ENCODE peak calls at places on chromosomes 4 and X, in seven cellular contexts. H is PC-3, A is fibroblast of mammary gland, D is Calu3, Q is foreskin fibroblast, I is bronchial epithelial cell, K is colonic mucosa. Z is an unnamed sample.

GRCh38 chr4:99979872-99980271 is 29.8 kb upstream of the H2AZ1 start:
- DNase-seq in H (peak; percentile 54), A (peak; percentile 15), D (no peak), Q (peak; percentile 36), I (peak; percentile 23), K (no peak), Z (no peak)

GRCh38 chr4:178173771-178174170 is 731.5 kb upstream of the AGA start:
- DNase-seq in H (no peak), A (no peak), D (no peak), Q (no peak), I (no peak), K (no peak), Z (no peak)

GRCh38 chr4:156971168-156971601 is 414 bp downstream of the PDGFC start:
- DNase-seq in H (no peak), A (no peak), D (peak; percentile 44), Q (no peak), I (no peak), K (peak; percentile 44), Z (no peak)

GRCh38 chr4:95637047-95637600 is 88.4 kb upstream of the UNC5C start:
- DNase-seq in H (peak; percentile 47), A (peak; percentile 0), D (no peak), Q (no peak), I (peak; percentile 31), K (no peak), Z (no peak)

GRCh38 chr4:20675786-20676185 is 24.5 kb upstream of the PACRGL start:
- DNase-seq in H (no peak), A (no peak), D (no peak), Q (no peak), I (no peak), K (no peak), Z (no peak)

GRCh38 chr4:7030856-7031255 is 12.3 kb upstream of the TADA2B start:
- DNase-seq in H (no peak), A (no peak), D (no peak), Q (no peak), I (no peak), K (no peak), Z (no peak)

GRCh38 chr4:8739820-8740665 is 131.6 kb downstream of the HMX1 start:
- DNase-seq in H (no peak), A (no peak), D (no peak), Q (no peak), I (no peak), K (no peak), Z (no peak)

GRCh38 chrX:68249401-68249831 is 183.9 kb downstream of the OPHN1 start:
- DNase-seq in H (no peak), A (peak; percentile 51), D (no peak), Q (no peak), I (no peak), K (no peak), Z (no peak)

GRCh38 chrX:124023838-124024238 is 62.3 kb downstream of the STAG2 start:
- DNase-seq in H (no peak), A (peak; percentile 28), D (no peak), Q (peak; percentile 35), I (no peak), K (no peak), Z (no peak)

DNA sequence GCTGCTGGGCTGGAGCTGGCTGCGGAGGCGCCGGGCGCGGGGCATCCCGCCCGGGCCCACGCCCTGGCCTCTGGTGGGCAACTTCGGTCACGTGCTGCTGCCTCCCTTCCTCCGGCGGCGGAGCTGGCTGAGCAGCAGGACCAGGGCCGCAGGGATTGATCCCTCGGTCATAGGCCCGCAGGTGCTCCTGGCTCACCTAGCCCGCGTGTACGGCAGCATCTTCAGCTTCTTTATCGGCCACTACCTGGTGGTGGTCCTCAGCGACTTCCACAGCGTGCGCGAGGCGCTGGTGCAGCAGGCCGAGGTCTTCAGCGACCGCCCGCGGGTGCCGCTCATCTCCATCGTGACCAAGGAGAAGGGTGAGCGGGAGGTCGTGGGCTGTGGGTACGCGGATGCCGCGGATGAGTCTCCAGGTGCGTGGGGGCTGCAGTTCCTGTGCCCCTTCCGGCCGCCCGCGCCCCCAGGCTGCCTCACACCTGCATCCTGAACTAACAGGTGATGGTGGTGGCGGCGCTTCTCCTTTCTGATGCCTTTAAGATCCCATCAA is 499 bp downstream of the CYP2U1 start:
- DNase-seq in H (no peak), A (no peak), D (no peak), Q (no peak), I (no peak), K (peak; percentile 18), Z (no peak)
- TF ChIP-seq CTCF in H (no peak), A (no peak), D (no peak), Q (no peak), I (peak; percentile 1), K (no peak), Z (peak; percentile 0)

GRCh38 chr4:159902648-159903047 is 799.8 kb downstream of the RAPGEF2 start:
- DNase-seq in H (no peak), A (no peak), D (no peak), Q (no peak), I (no peak), K (no peak), Z (no peak)

GRCh38 chr4:159904906-159905305 is 802.0 kb downstream of the RAPGEF2 start:
- DNase-seq in H (no peak), A (no peak), D (no peak), Q (no peak), I (no peak), K (no peak), Z (no peak)

GRCh38 chr4:159899596-159899995 is 796.7 kb downstream of the RAPGEF2 start:
- DNase-seq in H (no peak), A (no peak), D (no peak), Q (no peak), I (no peak), K (no peak), Z (no peak)

GRCh38 chr4:159906051-159906450 is 803.2 kb downstream of the RAPGEF2 start:
- DNase-seq in H (no peak), A (no peak), D (no peak), Q (no peak), I (no peak), K (no peak), Z (no peak)

DNA sequence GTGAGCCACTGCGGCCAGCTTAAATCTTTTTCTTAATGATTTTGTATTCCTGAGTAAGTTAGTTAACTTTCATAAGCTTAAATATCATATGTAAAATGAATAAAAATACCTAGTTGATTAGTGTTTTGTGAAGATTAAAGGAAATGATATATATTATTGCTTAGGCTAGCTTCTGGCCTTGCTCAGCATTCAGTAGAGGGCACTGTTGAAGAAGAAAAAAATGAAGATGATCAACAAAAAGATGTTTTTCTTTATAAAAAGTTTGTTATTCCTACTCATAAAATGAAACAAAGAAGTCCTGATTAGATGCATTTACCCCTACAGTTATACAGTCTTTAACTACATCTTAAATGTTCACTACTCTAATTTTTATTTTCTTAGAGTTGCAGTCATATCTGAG is 797.7 kb downstream of the RAPGEF2 start:
- DNase-seq in H (no peak), A (no peak), D (no peak), Q (no peak), I (no peak), K (no peak), Z (no peak)
- TF ChIP-seq CTCF in H (peak; percentile 37), A (no peak), D (no peak), Q (no peak), I (no peak), K (no peak), Z (no peak)

GRCh38 chrX:135629342-135629741 is 84.1 kb upstream of the CT45A1 start:
- DNase-seq in H (no peak), A (no peak), D (no peak), Q (no peak), I (no peak), K (no peak), Z (no peak)

GRCh38 chrX:135625995-135626394 is 87.4 kb upstream of the CT45A1 start:
- DNase-seq in H (peak; percentile 39), A (peak; percentile 9), D (peak; percentile 12), Q (peak; percentile 0), I (peak; percentile 21), K (no peak), Z (no peak)
- TF ChIP-seq CTCF in H (peak; percentile 37), A (no peak), D (peak; percentile 21), Q (no peak), I (peak; percentile 8), K (no peak), Z (peak; percentile 11)

DNA sequence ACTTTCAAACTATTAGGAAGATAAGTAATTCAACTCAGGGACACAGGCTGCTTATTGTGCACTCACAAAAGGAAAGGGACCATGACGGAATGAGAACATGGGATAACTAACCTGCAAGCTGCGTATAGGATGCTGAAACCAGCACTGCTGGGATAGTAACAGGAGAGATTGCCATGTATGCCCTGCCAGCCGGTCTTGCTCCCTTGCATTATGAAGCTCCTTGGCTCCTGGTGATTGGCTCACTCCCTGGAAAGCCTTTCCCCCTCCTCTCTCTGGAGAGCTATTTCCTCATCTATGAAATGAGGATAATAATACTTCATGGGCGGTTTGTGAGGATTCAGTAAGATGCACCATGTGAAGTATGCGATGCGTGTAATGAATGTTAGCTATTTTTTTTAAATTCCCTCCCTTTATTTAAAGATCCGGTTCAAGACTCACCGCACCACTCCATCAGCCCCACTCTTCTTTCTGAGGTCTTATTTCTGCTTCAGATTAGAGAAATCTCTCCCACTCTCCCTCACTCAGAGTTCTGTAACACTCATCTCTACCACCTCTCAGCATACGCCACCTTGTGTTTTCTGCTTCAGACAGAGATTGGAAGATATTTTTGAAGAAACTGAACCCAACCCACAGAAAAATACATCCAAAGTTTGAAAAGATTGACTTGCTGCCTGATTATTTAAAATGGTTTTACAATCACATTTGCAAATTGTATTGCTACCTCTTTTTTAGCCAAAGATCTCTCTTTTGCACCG is 18.4 kb downstream of the MSMO1 start:
- DNase-seq in H (peak; percentile 3), A (peak; percentile 37), D (no peak), Q (peak; percentile 34), I (no peak), K (no peak), Z (no peak)
- TF ChIP-seq CTCF in H (peak; percentile 20), A (peak; percentile 44), D (no peak), Q (no peak), I (no peak), K (no peak), Z (peak; percentile 1)

GRCh38 chrX:150200820-150201287 is 162.3 kb upstream of the MAMLD1 start:
- DNase-seq in H (peak; percentile 98), A (peak; percentile 99), D (peak; percentile 73), Q (peak; percentile 96), I (peak; percentile 96), K (no peak), Z (peak; percentile 87)
- TF ChIP-seq CTCF in H (no peak), A (no peak), D (no peak), Q (no peak), I (no peak), K (no peak), Z (no peak)

Z was measured in BJ.